ENCODE peak calls at places on chromosomes 16 and 17, in five cellular contexts. A, I, F, V and S are unnamed samples.

GRCh38 chr16:13936596-13937081 is 16.7 kb downstream of the ERCC4 start:
- DNase-seq in A (no peak), I (no peak), F (peak), V (no peak), S (no peak)

GRCh38 chr17:82300707-82301270 is 16.6 kb downstream of the CD7 start:
- DNase-seq in A (peak), I (no peak), F (peak), V (peak), S (peak)

GRCh38 chr17:20262116-20262977 is 205.0 kb downstream of the LGALS9B start:
- DNase-seq in A (no peak), I (no peak), F (no peak), V (no peak), S (no peak)

GRCh38 chr16:81519298-81520150 is 74.9 kb downstream of the CMIP start:
- DNase-seq in A (no peak), I (no peak), F (no peak), V (no peak), S (peak)

GRCh38 chr16:35559911-35560636 is 2100.7 kb downstream of the TP53TG3F start:
- DNase-seq in A (no peak), I (no peak), F (no peak), V (no peak), S (no peak)

GRCh38 chr17:10127819-10128375 is 70.5 kb downstream of the GAS7 start:
- DNase-seq in A (no peak), I (no peak), F (peak), V (no peak), S (no peak)

GRCh38 chr16:3623642-3624041 is 12.2 kb upstream of the SLX4 start:
- DNase-seq in A (no peak), I (no peak), F (no peak), V (no peak), S (no peak)

GRCh38 chr17:82297804-82298537 is 19.4 kb downstream of the CD7 start:
- DNase-seq in A (no peak), I (no peak), F (peak), V (no peak), S (peak)

GRCh38 chr16:22313141-22313781 is 16.1 kb downstream of the POLR3E start:
- DNase-seq in A (no peak), I (no peak), F (no peak), V (no peak), S (no peak)

DNA sequence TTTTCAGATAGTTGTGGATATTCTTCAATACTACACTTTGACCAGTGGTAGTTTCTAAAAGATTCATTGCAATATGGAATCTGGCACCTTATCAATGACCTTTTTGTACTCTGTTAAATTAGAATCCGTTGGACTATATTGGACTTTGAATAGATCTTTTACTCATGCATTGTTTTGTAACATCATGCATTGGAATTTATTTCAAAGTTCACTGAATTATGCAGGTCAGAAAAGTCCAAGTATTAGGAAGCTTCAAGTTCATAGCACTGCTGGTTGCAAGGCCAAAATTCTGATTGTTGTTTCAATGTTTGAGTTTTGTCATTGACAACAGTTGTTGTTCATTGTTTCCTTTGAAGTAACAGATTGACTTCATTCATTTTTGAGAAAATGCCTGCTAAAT is 7.9 kb upstream of the DHRS11 start:
- DNase-seq in A (no peak), I (no peak), F (no peak), V (no peak), S (peak)
- H2BK12ac ChIP-seq in A (no peak), I (no peak), F (no peak), V (no peak), S (no peak)

DNA sequence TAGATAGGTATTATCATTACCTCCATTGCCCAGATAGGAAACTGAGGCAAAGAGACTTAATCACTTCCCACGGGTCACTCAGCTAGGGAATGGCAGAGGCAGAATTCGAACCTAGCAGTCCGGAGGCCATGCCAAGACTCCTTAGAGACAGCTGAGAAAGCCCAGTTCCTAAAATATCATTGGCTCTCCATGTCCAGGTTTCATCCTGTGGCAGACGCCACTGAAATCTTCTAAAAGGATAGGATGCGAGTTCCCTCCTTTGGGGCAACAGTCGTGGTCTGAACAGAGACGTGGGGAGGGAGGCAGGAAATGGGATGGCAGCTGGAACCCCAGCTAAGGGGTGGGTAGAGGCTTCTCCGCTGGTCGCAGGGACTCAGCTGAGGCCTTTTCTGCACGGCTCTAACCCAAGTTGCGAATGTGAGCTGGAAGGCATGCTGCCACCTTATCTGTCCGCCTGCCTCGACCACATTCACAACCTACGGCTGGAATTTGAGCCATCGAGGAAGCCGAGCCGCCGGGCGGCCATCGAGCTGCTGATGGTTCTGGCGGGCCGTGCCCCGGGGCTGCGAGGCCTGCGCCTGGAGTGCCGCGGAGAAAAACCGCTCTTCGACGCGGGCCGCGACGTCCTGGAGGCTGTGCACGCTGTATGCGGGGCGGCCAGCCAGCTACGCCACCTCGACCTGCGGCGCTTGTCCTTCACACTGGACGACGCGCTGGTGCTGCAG is 1.9 kb upstream of the HSF4 start:
- DNase-seq in A (no peak), I (no peak), F (peak), V (peak), S (peak)
- H3K27ac ChIP-seq in A (no peak), I (no peak), F (no peak), V (no peak), S (no peak)

GRCh38 chr16:1299012-1299867 is 10.2 kb upstream of the UBE2I start:
- DNase-seq in A (no peak), I (no peak), F (no peak), V (no peak), S (peak)
- H2BK12ac ChIP-seq in A (no peak), I (no peak), F (no peak), V (peak), S (peak)

GRCh38 chr16:78288915-78289314 is 189.5 kb downstream of the WWOX start:
- DNase-seq in A (no peak), I (no peak), F (no peak), V (no peak), S (no peak)
- H3K27ac ChIP-seq in A (no peak), I (no peak), F (peak), V (no peak), S (no peak)

GRCh38 chr17:56047321-56047720 is 106.0 kb upstream of the ANKFN1 start:
- DNase-seq in A (no peak), I (no peak), F (no peak), V (no peak), S (no peak)

GRCh38 chr17:56045907-56046306 is 107.4 kb upstream of the ANKFN1 start:
- DNase-seq in A (no peak), I (no peak), F (no peak), V (no peak), S (no peak)
- H2BK12ac ChIP-seq in A (no peak), I (no peak), F (no peak), V (no peak), S (no peak)

GRCh38 chr16:70705056-70705455 is 19.2 kb upstream of the MTSS2 start:
- DNase-seq in A (no peak), I (no peak), F (no peak), V (no peak), S (no peak)
- H3K27ac ChIP-seq in A (no peak), I (no peak), F (no peak), V (no peak), S (no peak)